ENCODE peak calls at places on chromosome 20, in five cellular contexts. G is GM23338, Y is GM12878, O is HepG2, S is K562. N is an unnamed sample.

GRCh38 chr20:23347791-23348190 is 2.8 kb upstream of the NXT1 start:
- DNase-seq in G (no peak), Y (no peak), O (no peak), S (no peak), N (no peak)

GRCh38 chr20:44807051-44807683 is 3.2 kb downstream of the RIMS4 start:
- DNase-seq in G (no peak), Y (no peak), O (no peak), S (no peak), N (no peak)

GRCh38 chr20:24341781-24342180 is 127.6 kb upstream of the SYNDIG1 start:
- DNase-seq in G (no peak), Y (no peak), O (no peak), S (no peak), N (no peak)

GRCh38 chr20:59235226-59235625 is 65.2 kb upstream of the EDN3 start:
- DNase-seq in G (no peak), Y (no peak), O (no peak), S (no peak), N (no peak)

GRCh38 chr20:25548613-25549086 is 36.7 kb downstream of the NINL start:
- DNase-seq in G (no peak), Y (no peak), O (no peak), S (no peak), N (no peak)

GRCh38 chr20:23363257-23363649 is 1.3 kb downstream of the GZF1 start:
- DNase-seq in G (no peak), Y (no peak), O (no peak), S (no peak), N (no peak)

GRCh38 chr20:24533449-24533848 is 64.0 kb downstream of the SYNDIG1 start:
- DNase-seq in G (peak; percentile 34), Y (no peak), O (no peak), S (no peak), N (no peak)

GRCh38 chr20:63167026-63167917 is 48.7 kb downstream of the YTHDF1 start:
- DNase-seq in G (peak; percentile 62), Y (no peak), O (no peak), S (no peak), N (peak; percentile 74)

GRCh38 chr20:32538526-32538918 is 46.6 kb downstream of the NOL4L start:
- DNase-seq in G (peak; percentile 70), Y (no peak), O (no peak), S (no peak), N (no peak)
- TF ChIP-seq JUNB in G (no peak), Y (no peak), O (no peak), S (no peak), N (no peak)

GRCh38 chr20:10476319-10476724 is 41.2 kb downstream of the SLX4IP start:
- DNase-seq in G (no peak), Y (peak; percentile 60), O (no peak), S (peak; percentile 49), N (no peak)
- TF ChIP-seq JUNB in G (no peak), Y (peak; percentile 74), O (no peak), S (no peak), N (no peak)

GRCh38 chr20:51750037-51750769 is 18.0 kb downstream of the ATP9A start:
- DNase-seq in G (no peak), Y (no peak), O (peak; percentile 96), S (no peak), N (peak; percentile 99)
- TF ChIP-seq JUNB in G (no peak), Y (no peak), O (peak; percentile 95), S (no peak), N (peak; percentile 93)

GRCh38 chr20:53691060-53691810 is 97.6 kb upstream of the ZNF217 start:
- DNase-seq in G (no peak), Y (no peak), O (no peak), S (no peak), N (no peak)

GRCh38 chr20:53693265-53693871 is 99.7 kb upstream of the ZNF217 start:
- DNase-seq in G (no peak), Y (no peak), O (no peak), S (no peak), N (no peak)

GRCh38 chr20:53695797-53696527 is 102.3 kb upstream of the ZNF217 start:
- DNase-seq in G (no peak), Y (no peak), O (no peak), S (no peak), N (no peak)

GRCh38 chr20:53691811-53692192 is 98.2 kb upstream of the ZNF217 start:
- DNase-seq in G (no peak), Y (no peak), O (no peak), S (no peak), N (no peak)

GRCh38 chr20:53692465-53693067 is 98.9 kb upstream of the ZNF217 start:
- DNase-seq in G (no peak), Y (no peak), O (no peak), S (no peak), N (no peak)
- TF ChIP-seq JUNB in G (no peak), Y (no peak), O (no peak), S (no peak), N (no peak)

GRCh38 chr20:57650756-57651483 is 30.7 kb upstream of the ZBP1 start:
- DNase-seq in G (no peak), Y (no peak), O (no peak), S (no peak), N (no peak)
- TF ChIP-seq JUNB in G (no peak), Y (no peak), O (no peak), S (no peak), N (no peak)

N was measured in A549.